ENCODE peak calls at places on chromosomes 11 and 22, in five cellular contexts. One of them, this sample, is unnamed.

GRCh38 chr22:37135023-37135422 is 14.7 kb downstream of the IL2RB start:
- DNase-seq in fibroblast of pulmonary artery: no peak
- DNase-seq in mesenchymal stem cell: no peak
- DNase-seq in GM19239: no peak
- DNase-seq in NCI-H1694 treated with DMSO at 0.1 percent for 48 hours: no peak
- DNase-seq in this sample: no peak

GRCh38 chr22:36009085-36009484 is 19.5 kb downstream of the RBFOX2 start:
- DNase-seq in fibroblast of pulmonary artery: peak; percentile 77
- DNase-seq in mesenchymal stem cell: peak; percentile 89
- DNase-seq in GM19239: no peak
- DNase-seq in NCI-H1694 treated with DMSO at 0.1 percent for 48 hours: no peak
- DNase-seq in this sample: peak; percentile 78

GRCh38 chr11:126840201-126840886 is 160.2 kb downstream of the KIRREL3 start:
- DNase-seq in fibroblast of pulmonary artery: no peak
- DNase-seq in mesenchymal stem cell: no peak
- DNase-seq in GM19239: no peak
- DNase-seq in NCI-H1694 treated with DMSO at 0.1 percent for 48 hours: no peak
- DNase-seq in this sample: peak; percentile 25

GRCh38 chr22:46348099-46348695 is 12.7 kb downstream of the TRMU start:
- DNase-seq in fibroblast of pulmonary artery: no peak
- DNase-seq in mesenchymal stem cell: no peak
- DNase-seq in GM19239: no peak
- DNase-seq in NCI-H1694 treated with DMSO at 0.1 percent for 48 hours: no peak
- DNase-seq in this sample: no peak

GRCh38 chr11:118005224-118006152 is 19.3 kb downstream of the IL10RA start:
- DNase-seq in fibroblast of pulmonary artery: no peak
- DNase-seq in mesenchymal stem cell: no peak
- DNase-seq in GM19239: no peak
- DNase-seq in NCI-H1694 treated with DMSO at 0.1 percent for 48 hours: no peak
- DNase-seq in this sample: no peak

GRCh38 chr22:45009881-45010531 is at the start of gene PHF21B:
- DNase-seq in fibroblast of pulmonary artery: peak; percentile 23
- DNase-seq in mesenchymal stem cell: peak; percentile 38
- DNase-seq in GM19239: peak; percentile 59
- DNase-seq in NCI-H1694 treated with DMSO at 0.1 percent for 48 hours: peak; percentile 72
- DNase-seq in this sample: peak; percentile 26

GRCh38 chr11:64760759-64761417 is 1.1 kb upstream of the PYGM start:
- DNase-seq in fibroblast of pulmonary artery: no peak
- DNase-seq in mesenchymal stem cell: no peak
- DNase-seq in GM19239: no peak
- DNase-seq in NCI-H1694 treated with DMSO at 0.1 percent for 48 hours: no peak
- DNase-seq in this sample: no peak

GRCh38 chr11:125330462-125331325 is 165.4 kb downstream of the FEZ1 start:
- DNase-seq in fibroblast of pulmonary artery: no peak
- DNase-seq in mesenchymal stem cell: no peak
- DNase-seq in GM19239: no peak
- DNase-seq in NCI-H1694 treated with DMSO at 0.1 percent for 48 hours: no peak
- DNase-seq in this sample: no peak

GRCh38 chr11:18310800-18311340 is 11.1 kb downstream of the HPS5 start:
- DNase-seq in fibroblast of pulmonary artery: no peak
- DNase-seq in mesenchymal stem cell: no peak
- DNase-seq in GM19239: no peak
- DNase-seq in NCI-H1694 treated with DMSO at 0.1 percent for 48 hours: no peak
- DNase-seq in this sample: no peak

GRCh38 chr11:63670738-63671321 is 346 bp downstream of the ATL3 start:
- DNase-seq in fibroblast of pulmonary artery: peak; percentile 54
- DNase-seq in mesenchymal stem cell: peak; percentile 65
- DNase-seq in GM19239: peak; percentile 36
- DNase-seq in NCI-H1694 treated with DMSO at 0.1 percent for 48 hours: no peak
- DNase-seq in this sample: no peak

GRCh38 chr11:12274558-12275197 is 102.7 kb upstream of the PARVA start:
- DNase-seq in fibroblast of pulmonary artery: peak; percentile 36
- DNase-seq in mesenchymal stem cell: no peak
- DNase-seq in GM19239: no peak
- DNase-seq in NCI-H1694 treated with DMSO at 0.1 percent for 48 hours: no peak
- DNase-seq in this sample: no peak

GRCh38 chr22:29369460-29369859 is 18.9 kb downstream of the AP1B1 start:
- DNase-seq in fibroblast of pulmonary artery: peak; percentile 74
- DNase-seq in mesenchymal stem cell: peak; percentile 92
- DNase-seq in GM19239: no peak
- DNase-seq in NCI-H1694 treated with DMSO at 0.1 percent for 48 hours: no peak
- DNase-seq in this sample: peak; percentile 85

GRCh38 chr11:105829084-105829483 is 193.0 kb downstream of the MSANTD4 start:
- DNase-seq in fibroblast of pulmonary artery: no peak
- DNase-seq in mesenchymal stem cell: no peak
- DNase-seq in GM19239: peak; percentile 9
- DNase-seq in NCI-H1694 treated with DMSO at 0.1 percent for 48 hours: no peak
- DNase-seq in this sample: no peak

GRCh38 chr22:35431483-35432205 is 31.7 kb downstream of the MCM5 start:
- DNase-seq in fibroblast of pulmonary artery: no peak
- DNase-seq in mesenchymal stem cell: peak; percentile 17
- DNase-seq in GM19239: no peak
- DNase-seq in NCI-H1694 treated with DMSO at 0.1 percent for 48 hours: no peak
- DNase-seq in this sample: no peak